ENCODE peak calls at places on chromosomes 11 and 22, in seven cellular contexts. M, D, Y, L, P, Q and T are unnamed samples.

GRCh38 chr22:36901411-36902142 is 11.9 kb upstream of the CSF2RB start:
- DNase-seq in P (no peak), Q (no peak), D (no peak), L (no peak), M (no peak), Y (no peak), T (no peak)

GRCh38 chr11:6474806-6475500 is 1.2 kb upstream of the TRIM3 start:
- DNase-seq in M (no peak), Y (no peak), Q (no peak), L (no peak), D (peak; percentile 25), P (no peak), T (no peak)

GRCh38 chr11:119262668-119263351 is 54.1 kb downstream of the MCAM start:
- DNase-seq in L (no peak), P (no peak), M (no peak), D (no peak), Y (no peak), Q (no peak), T (no peak)

GRCh38 chr11:66718320-66718971 is 10.6 kb downstream of the SPTBN2 start:
- DNase-seq in Q (peak; percentile 89), L (no peak), P (peak; percentile 56), M (no peak), D (no peak), Y (no peak), T (no peak)

GRCh38 chr11:13349046-13349445 is 71.5 kb downstream of the BMAL1 start:
- DNase-seq in P (no peak), M (no peak), Y (no peak), Q (no peak), D (no peak), L (no peak), T (no peak)

GRCh38 chr11:92477686-92478085 is 253.1 kb downstream of the FAT3 start:
- DNase-seq in Y (no peak), P (no peak), M (no peak), L (no peak), Q (no peak), D (no peak), T (no peak)

GRCh38 chr11:1481861-1482441 is 4.6 kb downstream of the MOB2 start:
- DNase-seq in Y (peak; percentile 26), M (peak; percentile 14), Q (no peak), D (no peak), P (no peak), L (no peak), T (no peak)

GRCh38 chr11:105589346-105589745 is 20.5 kb upstream of the GRIA4 start:
- DNase-seq in L (no peak), Q (no peak), D (no peak), Y (no peak), M (no peak), P (no peak), T (no peak)

GRCh38 chr11:88229303-88229702 is 54.1 kb upstream of the RAB38 start:
- DNase-seq in P (no peak), D (no peak), Y (no peak), Q (no peak), L (no peak), M (no peak), T (no peak)

GRCh38 chr22:48551061-48551460 is 1276.6 kb downstream of the BRD1 start:
- DNase-seq in Y (no peak), D (no peak), L (no peak), P (no peak), Q (no peak), M (no peak), T (no peak)

GRCh38 chr11:115214644-115215305 is 289.4 kb downstream of the CADM1 start:
- DNase-seq in Y (no peak), Q (no peak), M (no peak), P (no peak), D (no peak), L (no peak), T (no peak)

GRCh38 chr11:64863381-64864060 is 14.9 kb downstream of the EHD1 start:
- DNase-seq in P (no peak), L (no peak), D (no peak), Q (no peak), Y (peak; percentile 62), M (no peak), T (no peak)

GRCh38 chr11:108511851-108512474 is 13.8 kb upstream of the POGLUT3 start:
- DNase-seq in M (no peak), D (no peak), L (no peak), Q (no peak), Y (no peak), P (no peak), T (no peak)

GRCh38 chr22:44358723-44359440 is 46.1 kb upstream of the SHISAL1 start:
- DNase-seq in Y (peak; percentile 45), L (no peak), D (no peak), M (no peak), Q (no peak), P (no peak), T (no peak)

GRCh38 chr22:44361391-44362126 is 48.8 kb upstream of the SHISAL1 start:
- DNase-seq in M (peak; percentile 7), D (no peak), P (no peak), Y (peak; percentile 31), Q (peak; percentile 17), L (no peak), T (no peak)

GRCh38 chr22:44360686-44361381 is 48.1 kb upstream of the SHISAL1 start:
- DNase-seq in M (peak; percentile 54), Q (peak; percentile 72), L (peak; percentile 53), P (no peak), D (no peak), Y (peak; percentile 53), T (no peak)

GRCh38 chr22:44359496-44360110 is 46.9 kb upstream of the SHISAL1 start:
- DNase-seq in P (no peak), Y (peak; percentile 28), Q (no peak), D (no peak), L (no peak), M (peak; percentile 6), T (no peak)

GRCh38 chr22:44360306-44360685 is 47.5 kb upstream of the SHISAL1 start:
- DNase-seq in L (no peak), Y (no peak), M (no peak), D (no peak), P (no peak), Q (no peak), T (no peak)
- TF ChIP-seq CTCF in L (no peak), Y (no peak), M (no peak), D (no peak), P (no peak), Q (no peak), T (no peak)

GRCh38 chr22:17542452-17542851 is 20.8 kb upstream of the SLC25A18 start:
- DNase-seq in P (no peak), D (no peak), M (no peak), L (no peak), Q (no peak), Y (no peak), T (no peak)

GRCh38 chr22:17541476-17541875 is 21.8 kb upstream of the SLC25A18 start:
- DNase-seq in P (no peak), Q (no peak), L (no peak), D (no peak), Y (no peak), M (no peak), T (no peak)

GRCh38 chr22:17537155-17537554 is 26.1 kb upstream of the SLC25A18 start:
- DNase-seq in L (no peak), P (no peak), Y (no peak), D (no peak), M (no peak), Q (no peak), T (no peak)

GRCh38 chr22:17536269-17536668 is 27.0 kb upstream of the SLC25A18 start:
- DNase-seq in D (no peak), L (peak; percentile 25), Q (no peak), M (no peak), Y (no peak), P (no peak), T (no peak)

DNA sequence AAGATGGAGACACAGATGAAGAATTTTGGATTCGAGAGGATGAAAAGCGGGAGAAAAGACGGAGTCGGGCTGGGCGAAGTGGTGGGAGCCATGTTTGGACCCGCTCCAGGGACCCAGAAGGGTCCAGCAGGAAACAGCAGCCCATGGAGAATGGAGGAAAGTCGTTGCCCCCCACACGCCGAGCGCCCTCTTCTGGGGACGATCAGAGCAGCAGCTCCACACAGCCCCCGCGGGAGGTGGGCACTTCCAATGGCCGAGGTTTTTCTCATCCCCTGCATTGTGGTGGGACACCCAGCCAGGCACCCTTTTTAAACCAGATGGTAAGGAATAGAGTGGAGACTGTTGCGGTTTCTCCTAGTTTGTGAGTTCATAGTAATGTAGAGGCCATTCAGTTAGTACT is 22.8 kb upstream of the SLC25A18 start:
- DNase-seq in M (no peak), Q (no peak), P (peak; percentile 59), D (no peak), L (no peak), Y (no peak), T (no peak)
- TF ChIP-seq CTCF in M (peak; percentile 11), Q (no peak), P (peak; percentile 72), D (no peak), L (no peak), Y (no peak), T (no peak)

DNA sequence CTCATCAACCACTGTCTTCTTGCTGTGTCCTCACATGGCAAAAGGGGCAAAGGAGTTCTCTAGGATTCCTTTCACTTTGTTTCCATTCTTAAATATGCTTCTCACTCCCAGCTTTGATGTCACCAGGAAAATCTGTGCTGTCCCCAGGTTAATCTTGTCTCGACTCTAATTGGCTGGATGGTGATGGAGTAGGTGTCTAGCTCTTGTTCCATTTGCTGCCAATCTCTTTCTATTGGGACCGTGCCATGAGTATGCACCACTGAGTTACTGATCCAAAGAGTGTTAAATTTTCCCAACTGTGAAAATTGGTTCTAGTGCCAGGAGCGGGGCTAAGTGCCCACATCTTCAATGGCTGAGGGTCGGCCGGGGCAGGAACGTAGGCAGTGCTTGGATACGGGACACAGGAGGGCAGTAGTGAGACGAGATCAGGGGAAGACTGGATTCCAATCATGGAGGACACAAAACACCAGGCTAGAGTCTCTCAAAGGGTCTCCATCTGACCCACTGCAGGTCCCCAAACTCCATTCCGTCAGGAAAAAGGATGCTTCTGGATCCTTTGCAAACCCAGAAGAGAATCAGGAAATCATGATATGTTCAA is 47.7 kb upstream of the CSNK2A3 start:
- DNase-seq in P (peak; percentile 59), Y (no peak), Q (peak; percentile 21), D (no peak), M (no peak), L (no peak), T (no peak)
- TF ChIP-seq CTCF in P (peak; percentile 72), Y (no peak), Q (no peak), D (peak; percentile 35), M (peak; percentile 17), L (no peak), T (peak; percentile 11)

GRCh38 chr22:20589614-20590476 is 82.4 kb downstream of the MED15 start:
- DNase-seq in M (no peak), D (no peak), L (no peak), P (no peak), Q (no peak), Y (no peak), T (no peak)

GRCh38 chr22:20590477-20591294 is 83.3 kb downstream of the MED15 start:
- DNase-seq in P (no peak), L (no peak), D (no peak), Y (no peak), M (no peak), Q (no peak), T (no peak)

GRCh38 chr22:20591295-20591645 is 83.9 kb downstream of the MED15 start:
- DNase-seq in D (no peak), P (no peak), Y (no peak), M (no peak), Q (no peak), L (no peak), T (no peak)

GRCh38 chr22:20588843-20589581 is 81.6 kb downstream of the MED15 start:
- DNase-seq in P (no peak), Y (no peak), L (no peak), D (no peak), M (no peak), Q (no peak), T (no peak)

GRCh38 chr22:20591660-20592310 is 84.4 kb downstream of the MED15 start:
- DNase-seq in M (no peak), Y (no peak), P (peak; percentile 83), Q (peak; percentile 48), L (no peak), D (no peak), T (peak; percentile 50)
- TF ChIP-seq CTCF in M (no peak), Y (no peak), P (no peak), Q (no peak), L (no peak), D (no peak), T (no peak)